ENCODE peak calls at places on chromosomes 5 and 9, in four cellular contexts. X, R, H and S are unnamed samples.
A peak's percentile ranks its signal among the peaks of the same experiment; 100 is the strongest.

GRCh38 chr9:4224181-4224580 is 75.7 kb downstream of the GLIS3 start:
- DNase-seq in X (no peak), R (no peak), H (no peak), S (no peak)

GRCh38 chr9:87824216-87824875 is 58.3 kb upstream of the SPATA31E1 start:
- DNase-seq in X (no peak), R (no peak), H (no peak), S (no peak)

GRCh38 chr9:123996731-123997421 is 14.7 kb upstream of the LHX2 start:
- DNase-seq in X (no peak), R (no peak), H (no peak), S (no peak)

GRCh38 chr5:113031132-113031531 is 54.5 kb downstream of the DCP2 start:
- DNase-seq in X (no peak), R (no peak), H (no peak), S (no peak)

GRCh38 chr5:92364986-92365550 is 982.0 kb upstream of the ARRDC3 start:
- DNase-seq in X (no peak), R (peak; percentile 91), H (no peak), S (no peak)

GRCh38 chr5:134111741-134112647 is 2.5 kb upstream of the TCF7 start:
- DNase-seq in X (no peak), R (peak; percentile 23), H (no peak), S (no peak)

GRCh38 chr9:130117816-130118632 is 54.2 kb upstream of the NCS1 start:
- DNase-seq in X (no peak), R (peak; percentile 67), H (peak; percentile 35), S (no peak)

GRCh38 chr5:33726422-33727165 is 165.2 kb downstream of the ADAMTS12 start:
- DNase-seq in X (no peak), R (no peak), H (no peak), S (no peak)

GRCh38 chr9:128788445-128788844 is 1.4 kb downstream of the TBC1D13 start:
- DNase-seq in X (no peak), R (no peak), H (no peak), S (no peak)

GRCh38 chr5:73591102-73591695 is 25.7 kb downstream of the UTP15 start:
- DNase-seq in X (peak; percentile 88), R (peak; percentile 93), H (peak; percentile 16), S (peak; percentile 72)

GRCh38 chr9:12643686-12644085 is 49.5 kb upstream of the TYRP1 start:
- DNase-seq in X (no peak), R (peak; percentile 41), H (no peak), S (no peak)

GRCh38 chr9:127741831-127742434 is 6.8 kb upstream of the TOR2A start:
- DNase-seq in X (peak; percentile 81), R (peak; percentile 9), H (peak; percentile 46), S (peak; percentile 57)

GRCh38 chr5:1005904-1006655 is 2.5 kb upstream of the NKD2 start:
- DNase-seq in X (no peak), R (no peak), H (peak; percentile 11), S (peak; percentile 5)

GRCh38 chr5:140926903-140927573 is 939 bp downstream of the PCDHAC1 start:
- DNase-seq in X (peak; percentile 2), R (peak; percentile 1), H (no peak), S (no peak)

GRCh38 chr5:161093105-161093504 is 241.1 kb upstream of the ATP10B start:
- DNase-seq in X (no peak), R (no peak), H (no peak), S (no peak)

GRCh38 chr5:79193643-79194042 is 42.3 kb upstream of the JMY start:
- DNase-seq in X (peak; percentile 22), R (peak; percentile 36), H (no peak), S (no peak)

GRCh38 chr5:94849324-94849723 is 230.9 kb downstream of the SLF1 start:
- DNase-seq in X (no peak), R (no peak), H (no peak), S (no peak)

GRCh38 chr5:188488-189481 is 2.5 kb upstream of the LRRC14B start:
- DNase-seq in X (peak; percentile 77), R (peak; percentile 95), H (peak; percentile 87), S (peak; percentile 95)

GRCh38 chr9:18542837-18543405 is 69.0 kb downstream of the ADAMTSL1 start:
- DNase-seq in X (no peak), R (no peak), H (no peak), S (no peak)

GRCh38 chr5:179912951-179913350 is 5.3 kb upstream of the TBC1D9B start:
- DNase-seq in X (no peak), R (no peak), H (no peak), S (no peak)

GRCh38 chr9:34993502-34994428 is 4.2 kb downstream of the DNAJB5 start:
- DNase-seq in X (no peak), R (peak; percentile 51), H (peak; percentile 86), S (no peak)

GRCh38 chr9:106916491-106917235 is 53.7 kb downstream of the ZNF462 start:
- DNase-seq in X (peak; percentile 80), R (peak; percentile 53), H (peak; percentile 40), S (peak; percentile 63)

GRCh38 chr5:39547548-39548154 is 122.9 kb upstream of the DAB2 start:
- DNase-seq in X (peak; percentile 56), R (peak; percentile 94), H (peak; percentile 34), S (peak; percentile 49)

GRCh38 chr5:135429326-135429725 is 17.8 kb downstream of the DCANP1 start:
- DNase-seq in X (no peak), R (peak; percentile 8), H (no peak), S (peak; percentile 40)

GRCh38 chr5:32712463-32713395 is 1.6 kb downstream of the NPR3 start:
- DNase-seq in X (no peak), R (peak; percentile 73), H (no peak), S (no peak)

GRCh38 chr9:130306826-130307666 is 41.5 kb downstream of the HMCN2 start:
- DNase-seq in X (no peak), R (no peak), H (no peak), S (no peak)

GRCh38 chr5:39224196-39224754 is 4.9 kb upstream of the FYB1 start:
- DNase-seq in X (peak; percentile 58), R (no peak), H (no peak), S (peak; percentile 9)

GRCh38 chr9:22008662-22009562 is at the start of gene CDKN2B:
- DNase-seq in X (no peak), R (peak; percentile 99), H (peak; percentile 97), S (peak; percentile 93)

GRCh38 chr9:115254781-115255180 is 136.8 kb upstream of the TNC start:
- DNase-seq in X (no peak), R (no peak), H (no peak), S (no peak)

GRCh38 chr9:124624735-124624992 is 117.5 kb upstream of the NR5A1 start:
- DNase-seq in X (no peak), R (no peak), H (no peak), S (no peak)

GRCh38 chr5:13133951-13134350 is 810.5 kb downstream of the DNAH5 start:
- DNase-seq in X (no peak), R (no peak), H (no peak), S (no peak)
- H3K4me3 ChIP-seq in X (no peak overlapping the region), R (no peak overlapping the region), H (no peak overlapping the region), S (no peak overlapping the region)

DNA sequence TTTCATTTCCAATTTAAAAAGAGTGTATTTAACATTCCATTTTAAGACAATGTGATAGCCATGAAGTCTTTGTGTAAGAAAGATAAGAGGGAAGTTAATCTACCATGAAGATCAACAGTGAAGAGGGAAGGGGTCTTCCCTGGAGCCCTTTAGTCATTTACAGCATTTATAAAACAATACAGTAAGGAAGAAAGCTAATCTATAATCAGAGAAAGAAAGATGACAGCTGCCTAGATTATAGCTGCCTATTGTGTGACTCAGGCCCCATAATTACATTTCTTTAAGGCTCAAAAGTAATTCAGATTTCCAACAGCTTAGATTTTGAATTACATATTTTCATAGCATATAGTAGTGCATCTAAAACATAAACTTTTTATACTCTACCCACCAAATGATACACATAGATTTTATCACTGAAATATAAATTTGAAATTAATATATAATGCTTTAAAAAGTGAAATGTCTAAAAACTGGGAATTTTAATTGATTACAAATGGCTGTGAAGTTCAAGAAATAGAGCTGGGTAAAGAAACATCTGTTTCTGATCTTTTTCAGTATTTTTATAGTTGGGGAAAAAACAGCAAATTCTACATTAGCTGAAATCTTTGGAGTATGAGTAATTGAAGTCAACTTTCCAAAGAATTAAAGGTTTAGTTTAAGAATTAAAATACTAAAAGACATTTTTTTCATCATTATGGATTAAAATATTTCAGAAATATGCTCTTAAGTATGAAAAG is 89.6 kb downstream of the RIC1 start:
- DNase-seq in X (no peak), R (peak; percentile 74), H (no peak), S (no peak)
- H3K9me3 ChIP-seq in X (peaks cover 22% of the 10 kb centered on the region), R (no peaks in the 10 kb centered on the region), H (no peaks in the 10 kb centered on the region), S (no peaks in the 10 kb centered on the region)

DNA sequence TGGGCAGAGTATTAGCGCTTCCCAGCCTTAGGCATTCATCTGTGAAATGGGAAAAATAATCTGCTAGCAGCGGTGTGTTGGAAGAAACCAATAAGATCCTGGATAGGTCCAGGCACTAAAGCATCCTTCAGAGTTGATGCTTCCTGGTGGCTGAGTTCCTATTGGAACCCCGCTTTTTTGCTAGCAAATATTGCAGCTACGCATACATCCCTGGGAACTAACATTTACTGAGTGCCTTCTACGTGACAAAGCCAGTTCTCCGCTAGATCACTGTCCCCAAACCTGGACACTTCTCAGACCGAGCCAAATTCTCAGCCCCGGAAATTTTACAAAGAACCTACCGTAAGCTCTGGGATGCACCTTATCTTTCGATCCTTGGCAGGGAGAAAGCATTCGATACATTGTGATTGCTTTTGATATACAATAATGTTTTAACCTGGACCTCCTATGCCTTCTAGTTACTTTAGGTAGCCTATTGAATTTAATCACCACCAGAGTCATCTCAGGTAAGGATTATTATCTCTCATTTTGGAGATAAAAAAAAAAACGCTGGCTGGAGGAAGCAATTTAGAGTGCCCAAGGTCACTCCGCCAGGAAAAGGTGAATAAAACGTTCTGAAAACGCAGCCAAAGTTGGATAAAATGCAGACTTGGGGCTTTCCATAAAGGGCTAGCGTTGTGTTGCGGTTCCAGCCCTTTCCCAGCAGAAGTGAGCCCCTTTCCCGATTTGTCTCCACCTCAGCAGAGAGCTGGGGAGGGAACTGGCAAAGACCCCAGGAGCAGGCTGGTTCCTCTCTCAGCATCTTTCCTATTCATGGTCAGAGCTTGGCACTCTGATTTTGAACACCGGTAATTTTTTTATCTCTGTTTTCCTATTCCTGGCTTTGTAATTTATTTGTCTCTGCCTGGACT is 2.6 kb upstream of the MSX2 start:
- DNase-seq in X (no peak), R (no peak), H (no peak), S (no peak)
- H3K4me3 ChIP-seq in X (peak overlapping the region; percentile 50), R (no peak overlapping the region), H (no peak overlapping the region), S (peak overlapping the region; percentile 15)

GRCh38 chr9:96771124-96771523 is 6.8 kb downstream of the ZNF510 start:
- DNase-seq in X (no peak), R (no peak), H (no peak), S (no peak)

GRCh38 chr9:96766199-96766598 is 11.7 kb downstream of the ZNF510 start:
- DNase-seq in X (no peak), R (no peak), H (no peak), S (no peak)

GRCh38 chr9:96769989-96770388 is 7.9 kb downstream of the ZNF510 start:
- DNase-seq in X (no peak), R (no peak), H (no peak), S (no peak)
- H3K9me3 ChIP-seq in X (peaks cover 94% of the 10 kb centered on the region), R (peaks cover 88% of the 10 kb centered on the region), H (no peaks in the 10 kb centered on the region), S (no peaks in the 10 kb centered on the region)

GRCh38 chr9:121566401-121567141 is 66.9 kb upstream of the GGTA1 start:
- DNase-seq in X (no peak), R (peak; percentile 49), H (peak; percentile 68), S (no peak)
- H3K4me3 ChIP-seq in X (no peak overlapping the region), R (peak overlapping the region; percentile 58), H (peak overlapping the region; percentile 23), S (no peak overlapping the region)